ENCODE peak calls at places on chromosome 12, in six cellular contexts. I, Y, J, M, V and D are unnamed samples.

GRCh38 chr12:52249041-52249461 is 16.0 kb downstream of the KRT7 start:
- DNase-seq in I (no peak), Y (no peak), J (no peak), M (peak), V (peak), D (no peak)

GRCh38 chr12:98401427-98401826 is 114.0 kb upstream of the TMPO start:
- DNase-seq in I (no peak), Y (no peak), J (peak), M (no peak), V (no peak), D (peak)

GRCh38 chr12:13102481-13103195 is 829 bp downstream of the GSG1 start:
- DNase-seq in I (peak), Y (no peak), J (no peak), M (no peak), V (no peak), D (no peak)

GRCh38 chr12:45483571-45483970 is 245.9 kb upstream of the ARID2 start:
- DNase-seq in I (peak), Y (no peak), J (no peak), M (no peak), V (peak), D (peak)

GRCh38 chr12:13234045-13234641 is 37.6 kb downstream of the EMP1 start:
- DNase-seq in I (peak), Y (peak), J (peak), M (no peak), V (no peak), D (peak)

GRCh38 chr12:52195065-52195730 is 3.4 kb upstream of the KRT80 start:
- DNase-seq in I (no peak), Y (no peak), J (no peak), M (no peak), V (no peak), D (no peak)

GRCh38 chr12:74890237-74890599 is 319.4 kb downstream of the KCNC2 start:
- DNase-seq in I (peak), Y (peak), J (peak), M (no peak), V (no peak), D (peak)

GRCh38 chr12:55188974-55189556 is 31.8 kb upstream of the OR10A7 start:
- DNase-seq in I (peak), Y (peak), J (peak), M (no peak), V (no peak), D (peak)

GRCh38 chr12:98373019-98373554 is 142.3 kb upstream of the TMPO start:
- DNase-seq in I (peak), Y (peak), J (peak), M (no peak), V (no peak), D (peak)

GRCh38 chr12:111426341-111427185 is 20.8 kb downstream of the SH2B3 start:
- DNase-seq in I (peak), Y (no peak), J (no peak), M (no peak), V (no peak), D (peak)

GRCh38 chr12:67989184-67989965 is at the start of gene IFNG-AS1:
- DNase-seq in I (no peak), Y (no peak), J (no peak), M (no peak), V (no peak), D (no peak)

GRCh38 chr12:75816892-75817291 is 214.7 kb downstream of the PHLDA1 start:
- DNase-seq in I (peak), Y (peak), J (peak), M (no peak), V (no peak), D (peak)

GRCh38 chr12:89709994-89710872 is 1.6 kb upstream of the ATP2B1 start:
- DNase-seq in I (peak), Y (peak), J (no peak), M (peak), V (peak), D (peak)

GRCh38 chr12:52400906-52401305 is 5.2 kb downstream of the KRT82 start:
- DNase-seq in I (no peak), Y (no peak), J (no peak), M (no peak), V (no peak), D (no peak)

GRCh38 chr12:2678416-2678815 is 116.4 kb upstream of the FKBP4 start:
- DNase-seq in I (no peak), Y (no peak), J (no peak), M (no peak), V (no peak), D (no peak)

GRCh38 chr12:53952871-53953734 is 1.6 kb upstream of the HOXC12 start:
- DNase-seq in I (no peak), Y (peak), J (no peak), M (no peak), V (no peak), D (no peak)

GRCh38 chr12:43011383-43011926 is 421.9 kb upstream of the PRICKLE1 start:
- DNase-seq in I (peak), Y (no peak), J (no peak), M (no peak), V (no peak), D (no peak)

GRCh38 chr12:121579190-121579791 is 1.5 kb downstream of the KDM2B start:
- DNase-seq in I (no peak), Y (no peak), J (peak), M (no peak), V (peak), D (peak)

GRCh38 chr12:117857632-117858274 is 111.0 kb downstream of the KSR2 start:
- DNase-seq in I (peak), Y (peak), J (peak), M (no peak), V (no peak), D (peak)

GRCh38 chr12:646303-647038 is 16.8 kb downstream of the NINJ2 start:
- DNase-seq in I (peak), Y (no peak), J (no peak), M (no peak), V (peak), D (no peak)

GRCh38 chr12:52612431-52613290 is 5.7 kb downstream of the KRT73 start:
- DNase-seq in I (no peak), Y (no peak), J (no peak), M (peak), V (no peak), D (no peak)

GRCh38 chr12:92294676-92295440 is 149.2 kb upstream of the BTG1 start:
- DNase-seq in I (no peak), Y (no peak), J (no peak), M (no peak), V (no peak), D (no peak)

GRCh38 chr12:19165446-19165845 is 35.9 kb downstream of the PLEKHA5 start:
- DNase-seq in I (no peak), Y (no peak), J (peak), M (no peak), V (no peak), D (no peak)

GRCh38 chr12:77617818-77618217 is 212.9 kb upstream of the NAV3 start:
- DNase-seq in I (no peak), Y (no peak), J (no peak), M (no peak), V (no peak), D (no peak)